ENCODE peak calls at places on chromosomes 7 and 10, in four cellular contexts. Z is K562, W is H1, Q is GM12878. K is an unnamed sample.

GRCh38 chr10:119450606-119451304 is 91.8 kb downstream of the RGS10 start:
- DNase-seq in Z (no peak), W (no peak), Q (no peak), K (no peak)

GRCh38 chr10:75919913-75920312 is 488.5 kb downstream of the LRMDA start:
- DNase-seq in Z (no peak), W (no peak), Q (no peak), K (no peak)

GRCh38 chr10:110759523-110759922 is 112.2 kb upstream of the PDCD4 start:
- DNase-seq in Z (no peak), W (no peak), Q (no peak), K (no peak)

GRCh38 chr7:43495572-43495971 is 87.3 kb upstream of the STK17A start:
- DNase-seq in Z (no peak), W (no peak), Q (no peak), K (no peak)

GRCh38 chr7:114691605-114692004 is 230.3 kb upstream of the MDFIC start:
- DNase-seq in Z (no peak), W (no peak), Q (no peak), K (no peak)

GRCh38 chr10:52994370-52994769 is 221.8 kb upstream of the MBL2 start:
- DNase-seq in Z (no peak), W (no peak), Q (no peak), K (no peak)

GRCh38 chr10:33337335-33337854 is 2.9 kb upstream of the NRP1 start:
- DNase-seq in Z (no peak), W (no peak), Q (no peak), K (no peak)

GRCh38 chr7:38102486-38102885 is 75.6 kb upstream of the STARD3NL start:
- DNase-seq in Z (no peak), W (no peak), Q (no peak), K (no peak)

GRCh38 chr7:137916564-137916963 is 69.8 kb upstream of the DGKI start:
- DNase-seq in Z (no peak), W (no peak), Q (no peak), K (no peak)

GRCh38 chr7:117323585-117323876 is 673 bp upstream of the WNT2 start:
- DNase-seq in Z (no peak), W (no peak), Q (no peak), K (no peak)

GRCh38 chr10:71978476-71978875 is 14.3 kb downstream of the CHST3 start:
- DNase-seq in Z (peak; percentile 75), W (no peak), Q (no peak), K (no peak)

GRCh38 chr10:99364125-99364524 is 35.0 kb downstream of the CNNM1 start:
- DNase-seq in Z (no peak), W (no peak), Q (no peak), K (no peak)

GRCh38 chr10:79984851-79985250 is 35.9 kb upstream of the SFTPD start:
- DNase-seq in Z (no peak), W (no peak), Q (no peak), K (peak; percentile 48)

GRCh38 chr10:60816624-60817023 is 38.3 kb downstream of the CDK1 start:
- DNase-seq in Z (peak; percentile 88), W (no peak), Q (peak; percentile 26), K (peak; percentile 64)

GRCh38 chr10:121267236-121268003 is 330.8 kb downstream of the FGFR2 start:
- DNase-seq in Z (no peak), W (no peak), Q (no peak), K (no peak)

GRCh38 chr10:128046156-128046933 is 79.9 kb downstream of the MKI67 start:
- DNase-seq in Z (no peak), W (no peak), Q (no peak), K (no peak)

GRCh38 chr7:92976931-92977330 is 140.6 kb upstream of the CDK6 start:
- DNase-seq in Z (no peak), W (no peak), Q (no peak), K (no peak)

GRCh38 chr7:149797771-149798170 is 24.4 kb upstream of the ZNF467 start:
- DNase-seq in Z (no peak), W (no peak), Q (no peak), K (no peak)

GRCh38 chr7:155292680-155293226 is 4.9 kb upstream of the INSIG1 start:
- DNase-seq in Z (peak; percentile 59), W (no peak), Q (no peak), K (no peak)

GRCh38 chr7:106767498-106768323 is 97.4 kb upstream of the PIK3CG start:
- DNase-seq in Z (no peak), W (no peak), Q (no peak), K (no peak)

GRCh38 chr7:131409129-131409766 is 81.6 kb downstream of the MKLN1 start:
- DNase-seq in Z (no peak), W (no peak), Q (no peak), K (no peak)

GRCh38 chr10:69757553-69758309 is 44.0 kb upstream of the COL13A1 start:
- DNase-seq in Z (peak; percentile 21), W (no peak), Q (no peak), K (no peak)

GRCh38 chr10:72105675-72106074 is 17.3 kb upstream of the SPOCK2 start:
- DNase-seq in Z (no peak), W (no peak), Q (no peak), K (no peak)

GRCh38 chr10:25852364-25852941 is 81.6 kb upstream of the MYO3A start:
- DNase-seq in Z (no peak), W (no peak), Q (no peak), K (no peak)

GRCh38 chr10:117217196-117217761 is 20.0 kb downstream of the KCNK18 start:
- DNase-seq in Z (no peak), W (peak; percentile 73), Q (no peak), K (no peak)

GRCh38 chr7:70698219-70698832 is 433.6 kb upstream of the GALNT17 start:
- DNase-seq in Z (peak; percentile 56), W (no peak), Q (no peak), K (no peak)

GRCh38 chr10:28969413-28969812 is 292.1 kb downstream of the BAMBI start:
- DNase-seq in Z (no peak), W (no peak), Q (no peak), K (no peak)

GRCh38 chr10:72911758-72912157 is 18.2 kb downstream of the OIT3 start:
- DNase-seq in Z (no peak), W (no peak), Q (no peak), K (no peak)

GRCh38 chr7:15399446-15399845 is 162.4 kb downstream of the AGMO start:
- DNase-seq in Z (no peak), W (no peak), Q (no peak), K (no peak)

GRCh38 chr7:82593780-82594179 is 150.2 kb upstream of the CACNA2D1 start:
- DNase-seq in Z (no peak), W (no peak), Q (no peak), K (no peak)

GRCh38 chr7:126700807-126701604 is 551.7 kb downstream of the GRM8 start:
- DNase-seq in Z (peak; percentile 97), W (no peak), Q (peak; percentile 98), K (peak; percentile 90)

GRCh38 chr10:34637419-34637911 is 177.6 kb downstream of the PARD3 start:
- DNase-seq in Z (peak; percentile 54), W (peak; percentile 98), Q (peak; percentile 40), K (peak; percentile 10)

GRCh38 chr10:91104185-91105041 is 116.0 kb upstream of the PCGF5 start:
- DNase-seq in Z (peak; percentile 70), W (no peak), Q (no peak), K (no peak)

GRCh38 chr10:95290446-95290800 is 380 bp downstream of the PDLIM1 start:
- DNase-seq in Z (no peak), W (no peak), Q (no peak), K (no peak)
- H3K4me2 ChIP-seq in Z (peak overlapping the region; percentile 72), W (peak overlapping the region; percentile 98), Q (no peak overlapping the region), K (peak overlapping the region; percentile 88)

GRCh38 chr10:132539431-132539839 is 1.8 kb downstream of the INPP5A start:
- DNase-seq in Z (no peak), W (no peak), Q (no peak), K (no peak)
- TF ChIP-seq POLR2AphosphoS5 in Z (no peak), W (no peak), Q (no peak), K (no peak)

GRCh38 chr10:10499839-10500238 is 517.8 kb upstream of the CELF2 start:
- DNase-seq in Z (no peak), W (no peak), Q (no peak), K (no peak)
- TF ChIP-seq EGR1 in Z (no peak), W (no peak), Q (no peak), K (no peak)

GRCh38 chr7:42016517-42016916 is 220.5 kb downstream of the GLI3 start:
- DNase-seq in Z (no peak), W (no peak), Q (no peak), K (no peak)

GRCh38 chr7:42015413-42015698 is 221.7 kb downstream of the GLI3 start:
- DNase-seq in Z (no peak), W (no peak), Q (no peak), K (no peak)

GRCh38 chr7:42014625-42015412 is 222.2 kb downstream of the GLI3 start:
- DNase-seq in Z (peak; percentile 66), W (peak; percentile 86), Q (no peak), K (peak; percentile 44)

GRCh38 chr7:42010751-42011150 is 226.3 kb downstream of the GLI3 start:
- DNase-seq in Z (no peak), W (no peak), Q (no peak), K (no peak)

GRCh38 chr7:42012786-42013360 is 224.1 kb downstream of the GLI3 start:
- DNase-seq in Z (no peak), W (no peak), Q (no peak), K (no peak)
- H3K4me2 ChIP-seq in Z (no peak overlapping the region), W (no peak overlapping the region), Q (no peak overlapping the region), K (no peak overlapping the region)

GRCh38 chr7:1410992-1411391 is 48.3 kb downstream of the MICALL2 start:
- DNase-seq in Z (no peak), W (no peak), Q (no peak), K (no peak)

GRCh38 chr7:1411414-1411813 is 47.9 kb downstream of the MICALL2 start:
- DNase-seq in Z (no peak), W (no peak), Q (no peak), K (no peak)

GRCh38 chr7:1415389-1415990 is 43.8 kb downstream of the MICALL2 start:
- DNase-seq in Z (no peak), W (no peak), Q (no peak), K (no peak)

GRCh38 chr7:1413936-1414639 is 45.2 kb downstream of the MICALL2 start:
- DNase-seq in Z (no peak), W (no peak), Q (no peak), K (no peak)

DNA sequence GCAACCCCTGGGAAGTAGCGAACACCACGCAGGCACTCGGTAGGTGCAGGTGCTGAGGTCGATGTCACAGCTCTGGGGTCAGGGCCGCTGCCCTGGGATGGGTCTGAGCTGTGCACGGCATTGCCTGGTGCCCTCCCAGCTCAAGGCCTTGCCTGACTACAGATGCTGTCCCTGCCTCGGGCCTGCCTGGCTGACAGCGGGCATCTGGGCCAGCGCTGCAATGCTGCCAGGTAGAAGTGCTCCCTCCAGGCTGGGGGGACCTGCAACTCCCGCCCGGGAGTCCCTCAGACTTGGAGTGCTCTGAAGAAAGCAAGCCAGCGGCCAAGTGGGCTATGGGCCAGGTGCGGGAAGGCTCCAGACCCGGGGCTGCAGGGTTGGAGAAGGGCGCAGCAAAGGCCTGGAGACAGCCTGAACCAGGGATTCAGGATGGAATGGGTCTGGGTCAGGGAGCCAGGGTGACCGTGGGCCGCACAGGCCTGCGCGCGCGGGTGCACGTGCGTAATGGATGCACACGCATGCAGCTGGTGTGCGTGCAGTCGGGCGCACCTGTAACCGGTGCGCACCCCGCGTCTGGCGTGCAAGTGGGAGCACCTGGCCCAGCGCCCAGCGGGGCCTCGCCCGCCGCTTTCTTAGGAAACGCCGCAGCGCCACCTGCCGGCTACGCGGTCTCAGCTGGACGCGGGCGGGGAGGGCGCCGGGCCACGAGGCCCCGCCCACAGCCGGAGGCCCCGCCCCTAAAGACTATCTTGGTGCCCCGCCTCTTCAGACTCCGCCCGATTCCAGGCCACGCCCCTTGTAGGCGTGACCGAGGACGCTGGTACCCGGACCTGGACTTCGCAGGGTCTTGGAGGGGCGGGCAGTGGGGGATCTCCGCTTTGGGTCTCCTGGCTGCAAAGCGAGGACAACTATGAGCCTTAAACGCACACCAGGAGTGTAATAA is 46.7 kb downstream of the MICALL2 start:
- DNase-seq in Z (peak; percentile 91), W (peak; percentile 99), Q (no peak), K (peak; percentile 77)
- TF ChIP-seq POLR2AphosphoS5 in Z (no peak), W (no peak), Q (no peak), K (no peak)

K was measured in HCT116.